ENCODE peak calls at places on chromosomes 5 and 9, in four cellular contexts. B, L, E and Y are unnamed samples.
A peak's percentile ranks its signal among the peaks of the same experiment; 100 is the strongest.

GRCh38 chr5:80098951-80099350 is 63.8 kb downstream of the THBS4 start:
- DNase-seq in E (no peak), B (no peak), L (no peak), Y (no peak)

GRCh38 chr5:54868511-54869483 is 116.6 kb downstream of the ESM1 start:
- DNase-seq in B (no peak), E (no peak), L (no peak), Y (no peak)

GRCh38 chr5:42581845-42582244 is 158.6 kb downstream of the GHR start:
- DNase-seq in B (no peak), L (no peak), E (no peak), Y (no peak)

GRCh38 chr5:141695627-141696180 is 13.7 kb upstream of the ARAP3 start:
- DNase-seq in L (no peak), B (no peak), E (peak; percentile 68), Y (no peak)

GRCh38 chr9:134607971-134608370 is 33.6 kb upstream of the COL5A1 start:
- DNase-seq in L (no peak), B (no peak), E (peak; percentile 26), Y (no peak)

GRCh38 chr5:133653602-133653995 is 41.3 kb upstream of the FSTL4 start:
- DNase-seq in E (no peak), B (no peak), L (no peak), Y (no peak)

GRCh38 chr5:126648471-126648870 is 47.7 kb downstream of the PHAX start:
- DNase-seq in E (no peak), B (no peak), L (no peak), Y (no peak)

GRCh38 chr9:69085523-69086283 is 50.2 kb downstream of the FXN start:
- DNase-seq in L (no peak), E (no peak), B (no peak), Y (peak; percentile 23)

GRCh38 chr5:50694027-50694590 is 27.7 kb downstream of the PARP8 start:
- DNase-seq in L (no peak), E (no peak), B (no peak), Y (no peak)

GRCh38 chr9:18753904-18754303 is 279.1 kb downstream of the SAXO1 start:
- DNase-seq in B (no peak), L (no peak), E (no peak), Y (no peak)

GRCh38 chr5:24065786-24066185 is 558.4 kb downstream of the PRDM9 start:
- DNase-seq in E (no peak), B (no peak), L (no peak), Y (no peak)

GRCh38 chr9:134661791-134662142 is 20.2 kb downstream of the COL5A1 start:
- DNase-seq in L (no peak), E (peak; percentile 95), B (no peak), Y (peak; percentile 69)

GRCh38 chr9:82606761-82607382 is 456.1 kb downstream of the RASEF start:
- DNase-seq in E (no peak), B (peak; percentile 8), L (no peak), Y (peak; percentile 76)

GRCh38 chr5:171660438-171660837 is 125.2 kb upstream of the SMIM23 start:
- DNase-seq in E (no peak), B (no peak), L (no peak), Y (no peak)

GRCh38 chr5:30041831-30042385 is 1151.6 kb upstream of the CDH6 start:
- DNase-seq in L (no peak), B (no peak), E (peak; percentile 2), Y (no peak)

DNA sequence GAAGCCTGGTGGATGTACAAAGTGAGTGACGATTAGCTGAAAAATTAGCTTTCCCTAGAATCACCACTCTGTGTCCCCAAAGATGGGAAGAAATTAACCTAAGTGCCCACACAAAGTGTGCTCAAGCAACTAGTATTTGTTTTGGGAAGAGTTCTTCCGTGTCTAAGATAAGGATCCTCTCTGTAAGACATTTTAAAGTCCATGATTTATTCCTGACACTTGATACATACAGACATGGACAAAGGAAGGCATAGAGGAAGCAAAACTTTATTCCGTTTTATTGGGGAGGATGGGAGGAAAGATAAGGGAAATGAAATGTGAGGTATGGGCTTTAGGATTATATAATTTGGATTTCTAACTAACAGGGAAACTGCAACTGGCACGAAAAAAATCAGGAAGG is 1772.6 kb downstream of the EFNA5 start:
- DNase-seq in E (no peak), B (no peak), L (no peak), Y (no peak)
- H4K20me1 ChIP-seq in E (no peaks in the 10 kb centered on the region), B (no peaks in the 10 kb centered on the region), L (no peaks in the 10 kb centered on the region), Y (no peaks in the 10 kb centered on the region)

GRCh38 chr9:89407070-89407469 is 88.8 kb downstream of the SECISBP2 start:
- DNase-seq in E (no peak), B (no peak), L (no peak), Y (no peak)
- H4K20me1 ChIP-seq in E (no peaks in the 10 kb centered on the region), B (no peaks in the 10 kb centered on the region), L (no peaks in the 10 kb centered on the region), Y (no peaks in the 10 kb centered on the region)

DNA sequence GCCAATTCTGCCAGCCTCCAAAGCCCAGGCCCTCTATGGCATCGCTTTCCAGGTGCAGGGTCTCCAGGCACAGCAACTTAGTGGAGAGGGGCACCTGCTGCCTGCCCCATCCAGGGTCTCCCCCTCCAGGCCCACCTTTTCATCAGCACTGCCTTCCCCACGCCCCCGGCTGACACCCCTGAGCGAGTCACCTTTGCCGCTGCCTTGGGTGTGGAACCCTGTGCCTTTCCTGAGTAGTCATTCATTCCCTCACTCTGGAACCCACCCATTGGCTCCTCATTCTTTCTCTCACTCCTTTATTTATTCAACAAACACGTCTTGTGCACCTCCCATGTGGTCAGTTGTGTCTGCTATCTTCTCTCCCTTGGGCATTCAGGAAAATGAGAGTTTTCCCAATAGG is 14.5 kb upstream of the RPL26L1 start:
- DNase-seq in B (no peak), L (no peak), E (peak; percentile 86), Y (no peak)
- H4K20me1 ChIP-seq in B (no peaks in the 10 kb centered on the region), L (no peaks in the 10 kb centered on the region), E (no peaks in the 10 kb centered on the region), Y (no peaks in the 10 kb centered on the region)

GRCh38 chr5:175870820-175871447 is 444 bp upstream of the CPLX2 start:
- DNase-seq in E (peak; percentile 42), B (no peak), L (no peak), Y (no peak)

GRCh38 chr5:175868996-175869638 is 2.3 kb upstream of the CPLX2 start:
- DNase-seq in L (no peak), E (peak; percentile 39), B (no peak), Y (no peak)

GRCh38 chr5:175873090-175873454 is 1.7 kb downstream of the CPLX2 start:
- DNase-seq in B (no peak), L (peak; percentile 54), E (peak; percentile 38), Y (peak; percentile 18)

GRCh38 chr5:175874462-175875139 is 3.2 kb downstream of the CPLX2 start:
- DNase-seq in L (no peak), E (peak; percentile 62), B (no peak), Y (no peak)

DNA sequence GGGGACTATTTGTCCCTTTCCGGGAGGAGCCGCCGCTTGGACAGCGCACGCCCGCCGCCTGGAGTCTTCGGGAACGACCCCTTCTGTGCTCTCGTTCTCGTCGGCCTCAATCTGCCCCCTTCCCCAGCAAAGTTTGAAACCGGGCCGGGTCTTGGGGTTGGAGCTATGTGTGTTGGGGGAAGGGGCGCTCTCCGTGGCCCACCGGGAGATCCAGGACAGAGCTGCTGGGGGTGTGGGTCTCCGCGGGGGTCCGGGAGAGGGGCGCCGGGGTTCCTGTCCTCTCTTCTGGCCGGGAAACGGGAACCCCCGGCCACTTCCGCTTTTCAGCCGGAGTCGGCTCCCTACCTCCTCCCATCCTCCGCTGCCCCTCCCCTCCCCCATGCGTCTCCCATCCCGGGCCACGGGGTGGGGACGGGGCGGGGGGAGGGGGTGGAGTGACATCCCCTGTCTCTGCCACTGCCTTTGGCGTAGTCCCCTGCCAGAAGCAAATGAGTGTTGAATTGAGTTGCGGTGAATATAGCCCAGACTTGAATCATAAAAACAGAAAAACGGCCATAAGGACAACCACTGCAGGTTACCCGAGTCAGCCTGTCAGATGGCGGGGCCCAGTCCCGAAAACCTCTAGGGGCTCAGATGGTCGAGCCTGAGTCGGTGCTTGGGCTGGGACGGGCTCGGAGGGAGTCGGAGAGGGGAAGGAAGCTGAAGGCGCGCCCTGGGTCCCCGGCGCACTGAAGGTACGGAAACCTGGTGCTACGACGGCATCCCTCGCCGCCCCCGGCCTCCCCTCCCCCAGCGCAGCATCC is 1.1 kb downstream of the CPLX2 start:
- DNase-seq in E (peak; percentile 48), B (no peak), L (no peak), Y (no peak)
- H4K20me1 ChIP-seq in E (peaks cover 6% of the 10 kb centered on the region), B (no peaks in the 10 kb centered on the region), L (peaks cover 11% of the 10 kb centered on the region), Y (no peaks in the 10 kb centered on the region)

GRCh38 chr5:180648658-180649296 is 623 bp downstream of the FLT4 start:
- DNase-seq in L (peak; percentile 77), B (no peak), E (peak; percentile 90), Y (peak; percentile 22)

GRCh38 chr5:180647465-180647864 is 1.9 kb downstream of the FLT4 start:
- DNase-seq in E (no peak), B (no peak), L (peak; percentile 3), Y (peak; percentile 2)

GRCh38 chr5:180647941-180648500 is 1.4 kb downstream of the FLT4 start:
- DNase-seq in L (peak; percentile 7), E (peak; percentile 88), B (no peak), Y (peak; percentile 1)

GRCh38 chr5:180646963-180647305 is 2.5 kb downstream of the FLT4 start:
- DNase-seq in L (peak; percentile 2), B (no peak), E (peak; percentile 80), Y (no peak)

GRCh38 chr5:180649297-180650039 is at the start of gene FLT4:
- DNase-seq in E (peak; percentile 74), B (no peak), L (peak; percentile 83), Y (peak; percentile 13)
- H4K20me1 ChIP-seq in E (no peaks in the 10 kb centered on the region), B (no peaks in the 10 kb centered on the region), L (peaks cover 10% of the 10 kb centered on the region), Y (no peaks in the 10 kb centered on the region)

DNA sequence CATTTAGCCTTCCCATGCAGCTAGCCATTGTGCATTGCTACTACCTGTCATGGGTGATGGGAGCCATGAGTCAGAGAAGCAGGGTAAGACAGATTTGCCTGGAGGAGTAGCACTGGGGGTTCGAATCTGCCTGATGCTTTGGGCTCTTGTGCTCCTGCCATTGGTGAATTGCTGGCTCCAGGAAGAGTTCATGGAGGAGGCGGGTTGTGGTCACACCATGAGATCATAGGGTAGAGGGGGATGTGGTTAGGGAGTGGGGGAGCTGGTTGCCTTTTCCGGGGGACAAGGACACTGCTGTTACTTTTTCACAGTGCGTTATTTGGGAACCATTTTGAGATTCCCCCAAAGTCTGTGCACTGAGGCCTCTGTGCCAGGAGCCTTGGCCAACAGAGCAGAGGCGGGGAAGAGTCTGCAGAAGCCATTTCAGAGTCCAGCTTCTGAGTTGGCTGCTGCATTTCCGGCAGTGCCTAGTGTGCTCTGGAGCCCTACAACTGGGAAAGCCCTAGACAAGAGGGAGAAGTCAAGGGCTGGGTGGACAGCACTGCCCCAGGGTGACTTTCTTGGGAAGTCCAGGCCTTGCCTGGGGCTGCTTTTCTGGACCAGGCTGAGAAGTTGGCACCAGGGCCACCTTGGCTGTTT is 6.2 kb downstream of the ANGPTL2 start:
- DNase-seq in E (no peak), B (no peak), L (no peak), Y (no peak)
- H4K20me1 ChIP-seq in E (peaks cover 35% of the 10 kb centered on the region), B (no peaks in the 10 kb centered on the region), L (peaks cover 13% of the 10 kb centered on the region), Y (peaks cover 2% of the 10 kb centered on the region)

GRCh38 chr5:119360905-119361605 is 5.2 kb downstream of the TNFAIP8 start:
- DNase-seq in L (no peak), B (no peak), E (peak; percentile 77), Y (no peak)
- H4K20me1 ChIP-seq in L (no peaks in the 10 kb centered on the region), B (no peaks in the 10 kb centered on the region), E (no peaks in the 10 kb centered on the region), Y (no peaks in the 10 kb centered on the region)

GRCh38 chr5:16827755-16828154 is 108.3 kb downstream of the MYO10 start:
- DNase-seq in E (no peak), B (no peak), L (no peak), Y (no peak)
- H4K20me1 ChIP-seq in E (peaks cover 41% of the 10 kb centered on the region), B (peaks cover 4% of the 10 kb centered on the region), L (no peaks in the 10 kb centered on the region), Y (peaks cover 11% of the 10 kb centered on the region)